ENCODE peak calls at places on chromosomes 13 and 19, in eight cellular contexts. E is K562, K is adrenal gland, W is body of pancreas, A is tibial nerve, Q is Peyer's patch, D is upper lobe of left lung, G is ovary. O is an unnamed sample. For H3K27me3, the result is how much of the 10 kb centered on the place peaks cover.

GRCh38 chr13:30340367-30341184 is 33.2 kb upstream of the KATNAL1 start:
- DNase-seq in Q (no peak), G (peak), A (no peak), W (no peak), K (peak), D (peak), E (peak), O (peak)

GRCh38 chr13:113837554-113838355 is 26.1 kb downstream of the GAS6 start:
- DNase-seq in D (peak), W (peak), Q (peak), A (peak), E (peak), K (peak), G (peak), O (peak)

GRCh38 chr13:99572921-99573320 is 71.6 kb downstream of the TM9SF2 start:
- DNase-seq in D (no peak), W (no peak), Q (no peak), E (no peak), A (no peak), K (no peak), G (no peak), O (no peak)

GRCh38 chr13:59856281-59856810 is 307.4 kb downstream of the DIAPH3 start:
- DNase-seq in A (no peak), D (no peak), W (no peak), G (no peak), E (no peak), Q (no peak), K (no peak), O (no peak)

GRCh38 chr19:42169486-42169885 is 37.2 kb upstream of the POU2F2 start:
- DNase-seq in E (no peak), K (no peak), G (no peak), A (no peak), W (no peak), Q (no peak), D (no peak), O (no peak)

GRCh38 chr13:55432814-55433213 is 1707.9 kb upstream of the PRR20A start:
- DNase-seq in A (no peak), W (no peak), K (no peak), Q (no peak), G (no peak), E (no peak), D (no peak), O (no peak)

GRCh38 chr19:39363909-39364457 is 21.8 kb downstream of the SAMD4B start:
- DNase-seq in Q (peak), E (no peak), G (no peak), A (peak), W (no peak), D (no peak), K (no peak), O (no peak)

GRCh38 chr13:25882732-25883357 is 169.0 kb downstream of the SHISA2 start:
- DNase-seq in K (no peak), G (no peak), E (no peak), Q (no peak), D (no peak), A (no peak), W (no peak), O (no peak)

GRCh38 chr13:48009298-48009697 is 8.2 kb upstream of the SUCLA2 start:
- DNase-seq in G (no peak), D (no peak), E (no peak), K (no peak), Q (no peak), W (no peak), A (no peak), O (no peak)

GRCh38 chr13:43272866-43273265 is 249.5 kb downstream of the DNAJC15 start:
- DNase-seq in G (no peak), Q (no peak), K (no peak), E (no peak), D (no peak), A (no peak), W (no peak), O (no peak)

GRCh38 chr19:32471095-32471494 is 65.5 kb downstream of the DPY19L3 start:
- DNase-seq in E (no peak), G (no peak), K (peak), D (no peak), W (no peak), Q (no peak), A (no peak), O (no peak)

GRCh38 chr13:67353891-67354459 is 123.8 kb upstream of the PCDH9 start:
- DNase-seq in D (no peak), K (no peak), W (no peak), G (no peak), Q (no peak), A (no peak), E (no peak), O (no peak)

GRCh38 chr19:42095814-42096230 is 19.9 kb downstream of the ZNF574 start:
- DNase-seq in D (no peak), K (no peak), Q (no peak), E (peak), W (no peak), G (no peak), A (no peak), O (no peak)

GRCh38 chr19:52739576-52739975 is 4.7 kb upstream of the ZNF611 start:
- DNase-seq in E (peak), G (no peak), A (no peak), D (no peak), Q (no peak), W (no peak), K (no peak), O (no peak)

GRCh38 chr13:71865858-71866172 is 1.2 kb downstream of the DACH1 start:
- DNase-seq in A (no peak), K (no peak), Q (no peak), E (no peak), D (peak), W (no peak), G (no peak), O (no peak)

GRCh38 chr13:78187781-78188180 is 269.1 kb upstream of the EDNRB start:
- DNase-seq in E (no peak), A (no peak), W (no peak), D (no peak), G (no peak), Q (no peak), K (no peak), O (no peak)

GRCh38 chr13:40613954-40614353 is 52.5 kb downstream of the FOXO1 start:
- DNase-seq in E (no peak), A (no peak), K (no peak), D (no peak), Q (no peak), W (no peak), G (no peak), O (peak)
- TF ChIP-seq POLR2A in E (no peak), A (no peak), K (no peak), D (no peak), Q (no peak), W (no peak), G (no peak), O (no peak)

DNA sequence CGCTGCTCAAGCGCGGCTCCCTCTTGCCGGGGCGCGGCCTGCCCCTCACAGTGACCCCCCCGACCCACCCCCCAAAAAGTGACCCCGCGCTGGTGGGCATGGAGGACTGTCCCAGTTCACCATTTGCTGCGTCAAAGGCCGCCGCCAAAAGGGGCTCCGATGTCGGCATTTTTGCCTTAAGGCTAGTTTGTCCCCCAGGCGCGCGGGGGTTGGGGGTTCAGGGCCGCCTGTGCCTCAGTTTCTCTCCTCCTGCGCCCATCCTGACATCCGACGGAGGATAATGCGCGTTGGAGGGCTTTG is 17.1 kb downstream of the NFIX start:
- DNase-seq in G (no peak), D (no peak), Q (no peak), E (no peak), K (no peak), W (no peak), A (no peak), O (no peak)
- H3K27me3 ChIP-seq in G (under half), D (under half), Q (under half), E (under half), K (under half), W (under half), A (under half), O (under half)

DNA sequence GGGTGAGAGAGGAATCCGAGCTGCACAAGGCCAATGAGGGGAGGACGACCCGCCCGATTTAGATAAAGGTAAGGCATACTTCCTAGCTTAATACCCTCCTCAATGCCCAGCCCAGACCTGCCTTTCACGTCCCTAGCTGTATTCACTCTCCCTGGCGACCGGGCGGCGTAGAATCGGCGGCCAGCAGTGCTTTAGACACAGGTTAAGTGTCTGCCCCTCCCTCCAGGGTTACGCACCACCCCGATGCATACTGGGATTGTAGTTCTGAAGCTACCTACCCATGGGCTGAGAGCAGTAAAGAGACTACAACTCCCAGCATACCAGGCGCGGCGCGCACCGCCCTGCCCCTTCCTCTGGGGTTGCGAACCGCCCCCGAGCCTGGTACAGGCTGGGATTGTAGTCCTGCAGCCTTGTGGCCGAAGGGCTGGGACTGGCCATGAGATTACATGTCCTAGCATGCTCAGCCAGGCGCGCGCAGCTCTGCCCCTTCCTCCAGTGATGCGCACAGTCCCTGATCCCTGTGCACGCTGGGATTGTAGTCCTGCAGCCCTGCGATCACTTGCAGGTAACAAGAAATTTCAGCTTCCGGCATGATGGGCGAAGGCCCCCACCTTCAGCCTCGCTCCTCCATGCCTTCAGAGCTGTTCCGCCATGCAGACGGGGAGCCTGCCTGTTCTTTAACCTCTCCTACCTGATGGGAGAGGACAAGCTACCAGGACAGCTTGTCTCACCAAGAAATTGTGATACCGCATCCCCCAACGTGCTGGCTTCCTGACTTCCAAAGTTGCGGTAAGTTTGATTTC is 43.5 kb upstream of the ZNF14 start:
- DNase-seq in Q (peak), D (peak), G (peak), E (peak), K (peak), A (peak), W (peak), O (peak)
- TF ChIP-seq CTCF in Q (no peak), D (peak), G (no peak), E (peak), K (no peak), A (no peak), W (no peak), O (peak)

DNA sequence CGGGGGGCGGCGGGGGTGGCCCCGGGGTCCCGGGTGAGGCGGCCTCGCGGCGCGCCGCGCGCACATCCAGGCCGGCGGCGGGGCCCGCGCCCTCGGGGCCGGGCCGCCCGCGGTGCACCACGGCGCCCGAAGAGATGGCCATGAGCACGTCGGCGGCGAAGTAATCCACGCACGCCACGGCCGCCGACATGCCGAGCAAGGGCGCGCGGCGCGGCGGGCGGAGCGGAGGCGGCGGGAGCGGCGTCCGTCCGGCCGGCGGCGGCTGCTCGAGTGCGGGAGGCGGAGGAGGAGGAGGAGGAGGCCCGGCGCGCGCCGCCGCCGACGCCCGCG is at the start of gene KLF16:
- DNase-seq in E (no peak), A (no peak), Q (no peak), G (no peak), K (no peak), W (no peak), D (no peak), O (no peak)
- TF ChIP-seq POLR2A in E (no peak), A (peak), Q (peak), G (peak), K (peak), W (no peak), D (peak), O (peak)

GRCh38 chr13:27790523-27790922 is 1.8 kb upstream of the GSX1 start:
- DNase-seq in D (no peak), Q (no peak), W (no peak), A (no peak), G (no peak), E (no peak), K (no peak), O (no peak)

GRCh38 chr13:27789153-27789494 is 3.2 kb upstream of the GSX1 start:
- DNase-seq in G (no peak), K (no peak), Q (peak), E (no peak), D (no peak), W (no peak), A (no peak), O (no peak)

GRCh38 chr13:27791146-27791900 is 960 bp upstream of the GSX1 start:
- DNase-seq in K (no peak), D (no peak), E (no peak), W (no peak), G (no peak), Q (no peak), A (no peak), O (no peak)

GRCh38 chr13:27789495-27790303 is 2.6 kb upstream of the GSX1 start:
- DNase-seq in G (no peak), K (no peak), A (no peak), Q (no peak), W (no peak), E (no peak), D (no peak), O (no peak)

GRCh38 chr13:27788271-27788670 is 4.0 kb upstream of the GSX1 start:
- DNase-seq in E (no peak), D (no peak), W (no peak), G (no peak), K (no peak), Q (no peak), A (no peak), O (no peak)
- H3K27me3 ChIP-seq in E (under half), D (under half), W (under half), G (under half), K (half or more), Q (under half), A (under half), O (half or more)

DNA sequence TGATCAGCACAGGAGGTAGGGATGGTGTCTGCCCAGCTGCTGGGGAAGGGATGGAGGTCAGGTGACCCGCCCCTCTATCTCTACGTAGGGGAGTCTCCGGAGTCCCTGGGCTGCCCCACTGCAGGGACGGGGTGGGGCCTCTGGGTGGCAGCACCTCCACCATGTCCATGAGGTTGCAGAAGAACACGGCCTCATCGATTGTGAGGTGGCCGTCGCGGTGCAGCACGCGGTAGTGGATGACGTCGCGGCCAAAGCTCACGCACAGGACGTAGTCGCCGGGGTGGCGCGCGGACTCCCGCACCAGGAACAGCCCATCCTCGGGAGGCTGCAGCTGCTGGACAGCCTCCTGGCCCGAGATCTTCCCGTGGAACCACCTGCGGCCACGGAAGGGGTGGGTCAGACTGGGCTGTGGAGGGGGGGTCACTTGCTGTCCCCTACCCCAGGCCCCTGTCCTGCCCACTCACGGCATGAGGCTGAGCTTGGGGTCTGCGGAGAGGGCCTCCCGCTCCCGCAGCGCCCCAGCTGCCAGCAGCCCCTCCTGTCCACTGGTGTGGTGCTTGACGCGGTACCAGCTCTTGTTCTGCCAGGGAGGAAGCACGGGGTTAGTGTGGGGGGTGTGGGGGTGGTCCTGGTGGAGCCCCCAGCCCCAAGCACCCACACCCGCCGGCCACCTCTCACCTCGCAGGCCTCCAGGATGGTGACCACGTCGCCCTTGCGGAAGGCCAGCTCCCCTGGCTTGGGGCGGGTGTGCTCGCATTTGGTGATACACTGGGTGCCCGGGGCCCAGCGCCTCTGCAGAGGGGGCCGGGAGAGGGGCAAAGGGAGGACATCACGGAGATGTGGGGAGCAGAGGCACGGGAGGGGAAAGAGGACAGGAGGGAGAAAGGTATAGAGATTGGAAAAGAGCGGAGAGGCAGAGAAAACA is 2.3 kb downstream of the MATK start:
- DNase-seq in Q (no peak), D (no peak), K (no peak), G (no peak), E (peak), W (no peak), A (no peak), O (no peak)
- TF ChIP-seq CTCF in Q (no peak), D (no peak), K (no peak), G (no peak), E (peak), W (no peak), A (no peak), O (peak)

GRCh38 chr19:19530423-19530804 is 1.7 kb downstream of the YJEFN3 start:
- DNase-seq in A (no peak), G (no peak), K (no peak), E (no peak), W (no peak), Q (no peak), D (no peak), O (no peak)

GRCh38 chr19:19530889-19531288 is 2.2 kb downstream of the YJEFN3 start:
- DNase-seq in D (no peak), G (no peak), Q (no peak), W (no peak), K (no peak), E (no peak), A (no peak), O (no peak)

GRCh38 chr19:19528721-19529490 is at the start of gene YJEFN3:
- DNase-seq in A (no peak), K (no peak), E (no peak), Q (no peak), G (no peak), D (no peak), W (no peak), O (no peak)

GRCh38 chr19:19527674-19528625 is 761 bp upstream of the YJEFN3 start:
- DNase-seq in W (no peak), E (no peak), K (no peak), Q (no peak), D (no peak), A (no peak), G (no peak), O (no peak)

DNA sequence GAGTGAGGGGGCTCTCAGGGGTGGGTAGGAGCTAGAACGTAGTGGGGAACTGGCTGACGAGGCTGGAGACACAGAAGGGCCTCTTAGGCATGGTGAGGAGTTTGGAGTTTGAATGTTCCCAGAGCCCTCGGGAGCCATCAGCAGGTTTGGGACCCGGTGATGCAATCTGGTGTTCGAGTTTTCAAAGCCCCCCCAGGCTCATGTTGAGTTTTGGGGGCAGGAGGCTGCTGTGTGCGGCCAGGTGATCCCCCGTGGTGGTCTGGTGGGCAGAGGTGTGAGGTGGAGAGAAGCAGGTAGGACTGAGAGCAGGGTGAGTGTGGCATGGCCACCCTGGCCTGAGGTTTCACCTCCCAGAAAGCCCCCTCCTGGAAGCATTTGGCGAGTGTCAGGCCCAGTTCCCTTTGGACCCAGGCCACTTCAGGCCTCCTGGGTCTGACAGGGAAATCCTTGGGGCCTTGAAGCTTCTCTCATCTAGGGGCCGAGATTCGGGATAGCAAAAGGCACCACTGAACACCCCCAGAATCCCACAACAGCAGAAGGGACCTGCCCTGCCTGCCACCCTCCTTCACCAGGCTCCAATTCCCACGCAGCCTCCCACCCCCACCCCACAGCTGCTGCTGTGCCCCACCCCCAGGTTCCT is 1.2 kb downstream of the YJEFN3 start:
- DNase-seq in G (no peak), W (no peak), D (no peak), E (no peak), K (no peak), Q (no peak), A (no peak), O (no peak)
- TF ChIP-seq POLR2A in G (no peak), W (no peak), D (no peak), E (peak), K (no peak), Q (no peak), A (no peak), O (no peak)

O was measured in gastrocnemius medialis.